ENCODE peak calls at places on chromosomes 4 and X, in five cellular contexts. M is cardiac muscle cell, K is aorta, B is thoracic aorta, S is prostate gland. Q is an unnamed sample. For H3K9me3, the result is how much of the 10 kb centered on the place peaks cover.

GRCh38 chr4:159012381-159012780 is 90.5 kb upstream of the RAPGEF2 start:
- DNase-seq in M (no peak), K (no peak), B (no peak), S (no peak), Q (no peak)

GRCh38 chr4:5708829-5709680 is 696 bp upstream of the EVC2 start:
- DNase-seq in M (peak), K (no peak), B (no peak), S (no peak), Q (no peak)

GRCh38 chr4:122045533-122045932 is 93.7 kb upstream of the TRPC3 start:
- DNase-seq in M (peak), K (no peak), B (no peak), S (no peak), Q (no peak)

GRCh38 chrX:22629105-22629725 is 356.5 kb downstream of the CBLL2 start:
- DNase-seq in M (no peak), K (no peak), B (no peak), S (no peak), Q (no peak)

GRCh38 chr4:188107931-188108843 is 1.2 kb downstream of the TRIML2 start:
- DNase-seq in M (no peak), K (no peak), B (no peak), S (no peak), Q (no peak)

GRCh38 chr4:106063009-106063408 is 167.7 kb downstream of the NPNT start:
- DNase-seq in M (no peak), K (no peak), B (no peak), S (no peak), Q (no peak)

GRCh38 chr4:151197258-151197657 is 79.7 kb upstream of the PRSS48 start:
- DNase-seq in M (no peak), K (no peak), B (no peak), S (no peak), Q (no peak)

GRCh38 chr4:88938138-88938537 is 118.8 kb downstream of the FAM13A start:
- DNase-seq in M (no peak), K (no peak), B (no peak), S (no peak), Q (no peak)

GRCh38 chrX:16839852-16840460 is 30.2 kb downstream of the RBBP7 start:
- DNase-seq in M (peak), K (no peak), B (no peak), S (no peak), Q (no peak)

GRCh38 chr4:110516106-110516922 is 40.4 kb downstream of the ENPEP start:
- DNase-seq in M (peak), K (peak), B (no peak), S (peak), Q (peak)

GRCh38 chr4:186723207-186724047 is at the start of gene FAT1:
- DNase-seq in M (peak), K (peak), B (no peak), S (peak), Q (peak)

GRCh38 chr4:97924341-97924958 is 218.8 kb downstream of the STPG2 start:
- DNase-seq in M (no peak), K (no peak), B (no peak), S (no peak), Q (no peak)

GRCh38 chr4:52560844-52561280 is 98.2 kb downstream of the USP46 start:
- DNase-seq in M (peak), K (no peak), B (no peak), S (no peak), Q (no peak)

GRCh38 chr4:53593765-53594164 is 2.5 kb upstream of the LNX1 start:
- DNase-seq in M (no peak), K (no peak), B (no peak), S (no peak), Q (no peak)

GRCh38 chrX:66889418-66889817 is 250.5 kb upstream of the EDA2R start:
- DNase-seq in M (no peak), K (no peak), B (no peak), S (no peak), Q (no peak)

GRCh38 chrX:69024287-69024686 is 141.0 kb downstream of the PJA1 start:
- DNase-seq in M (no peak), K (no peak), B (no peak), S (no peak), Q (no peak)

GRCh38 chr4:8917321-8917811 is 45.7 kb upstream of the HMX1 start:
- DNase-seq in M (no peak), K (no peak), B (no peak), S (peak), Q (no peak)

GRCh38 chr4:81217794-81218193 is 2.8 kb upstream of the PRKG2 start:
- DNase-seq in M (no peak), K (no peak), B (no peak), S (no peak), Q (no peak)

GRCh38 chrX:106415276-106415895 is 196.4 kb upstream of the RADX start:
- DNase-seq in M (peak), K (no peak), B (no peak), S (no peak), Q (no peak)

GRCh38 chrX:41386222-41386990 is 52.4 kb downstream of the DDX3X start:
- DNase-seq in M (no peak), K (no peak), B (no peak), S (no peak), Q (no peak)

GRCh38 chr4:183097251-183098079 is 1.6 kb upstream of the WWC2 start:
- DNase-seq in M (no peak), K (peak), B (no peak), S (no peak), Q (peak)

GRCh38 chr4:118888666-118889312 is at the start of gene SYNPO2:
- DNase-seq in M (peak), K (peak), B (peak), S (peak), Q (peak)

GRCh38 chr4:11471613-11472012 is 42.9 kb upstream of the HS3ST1 start:
- DNase-seq in M (no peak), K (peak), B (no peak), S (no peak), Q (no peak)

GRCh38 chrX:79081895-79082512 is 62.5 kb upstream of the GPR174 start:
- DNase-seq in M (peak), K (no peak), B (no peak), S (no peak), Q (no peak)

GRCh38 chrX:129497146-129497805 is 26.0 kb downstream of the SMARCA1 start:
- DNase-seq in M (no peak), K (no peak), B (no peak), S (no peak), Q (no peak)

GRCh38 chr4:73620115-73620792 is at the start of gene RASSF6:
- DNase-seq in M (peak), K (no peak), B (no peak), S (peak), Q (no peak)

GRCh38 chr4:2071912-2072867 is 13.1 kb downstream of the NAT8L start:
- DNase-seq in M (no peak), K (no peak), B (no peak), S (no peak), Q (no peak)

GRCh38 chrX:106955004-106955772 is 35.0 kb downstream of the CLDN2 start:
- DNase-seq in M (no peak), K (no peak), B (no peak), S (no peak), Q (no peak)

GRCh38 chrX:115494133-115494532 is 66.8 kb upstream of the PLS3 start:
- DNase-seq in M (no peak), K (no peak), B (no peak), S (no peak), Q (no peak)

GRCh38 chrX:17769701-17770269 is 32.5 kb downstream of the SCML1 start:
- DNase-seq in M (no peak), K (no peak), B (no peak), S (no peak), Q (no peak)

GRCh38 chr4:6854098-6854744 is 55.4 kb upstream of the TBC1D14 start:
- DNase-seq in M (no peak), K (no peak), B (no peak), S (no peak), Q (no peak)

GRCh38 chr4:11004818-11005217 is 320.2 kb upstream of the CLNK start:
- DNase-seq in M (no peak), K (no peak), B (no peak), S (no peak), Q (no peak)

GRCh38 chrX:150766351-150767044 is 73.3 kb downstream of the MTMR1 start:
- DNase-seq in M (no peak), K (no peak), B (no peak), S (no peak), Q (no peak)

GRCh38 chrX:15678339-15678738 is 13.7 kb upstream of the CLTRN start:
- DNase-seq in M (no peak), K (no peak), B (no peak), S (no peak), Q (no peak)

GRCh38 chrX:134004038-134004437 is 18.6 kb upstream of the GPC3 start:
- DNase-seq in M (no peak), K (no peak), B (no peak), S (peak), Q (no peak)
- H3K27ac ChIP-seq in M (no peak), K (no peak), B (no peak), S (no peak), Q (no peak)

GRCh38 chr4:170274616-170275015 is 184.9 kb upstream of the AADAT start:
- DNase-seq in M (no peak), K (no peak), B (no peak), S (no peak), Q (no peak)

GRCh38 chr4:170281027-170281426 is 191.3 kb upstream of the AADAT start:
- DNase-seq in M (no peak), K (no peak), B (no peak), S (no peak), Q (no peak)

GRCh38 chr4:170272959-170273358 is 183.2 kb upstream of the AADAT start:
- DNase-seq in M (no peak), K (no peak), B (no peak), S (no peak), Q (no peak)

DNA sequence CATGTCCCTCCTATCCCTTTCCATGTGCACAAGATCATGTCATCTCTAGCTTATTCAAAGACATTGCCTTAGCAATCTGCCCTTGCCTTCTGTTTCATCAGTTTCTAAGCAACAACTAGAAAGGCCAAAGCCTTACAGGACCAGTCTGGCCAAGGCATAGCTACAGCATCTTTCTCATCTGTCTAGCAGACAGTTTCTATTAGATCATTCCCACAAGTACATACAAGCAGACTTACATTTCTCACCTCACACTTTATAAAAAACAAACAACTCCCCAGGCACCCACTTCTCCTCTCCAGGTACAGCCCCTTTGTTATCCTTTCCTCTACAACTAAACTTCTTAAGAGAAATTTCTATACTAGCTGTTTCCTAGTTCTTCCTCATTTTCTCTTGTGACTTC is 188.7 kb upstream of the AADAT start:
- DNase-seq in M (no peak), K (no peak), B (no peak), S (no peak), Q (no peak)
- H3K9me3 ChIP-seq in M (under half), K (under half), B (under half), S (under half), Q (under half)

DNA sequence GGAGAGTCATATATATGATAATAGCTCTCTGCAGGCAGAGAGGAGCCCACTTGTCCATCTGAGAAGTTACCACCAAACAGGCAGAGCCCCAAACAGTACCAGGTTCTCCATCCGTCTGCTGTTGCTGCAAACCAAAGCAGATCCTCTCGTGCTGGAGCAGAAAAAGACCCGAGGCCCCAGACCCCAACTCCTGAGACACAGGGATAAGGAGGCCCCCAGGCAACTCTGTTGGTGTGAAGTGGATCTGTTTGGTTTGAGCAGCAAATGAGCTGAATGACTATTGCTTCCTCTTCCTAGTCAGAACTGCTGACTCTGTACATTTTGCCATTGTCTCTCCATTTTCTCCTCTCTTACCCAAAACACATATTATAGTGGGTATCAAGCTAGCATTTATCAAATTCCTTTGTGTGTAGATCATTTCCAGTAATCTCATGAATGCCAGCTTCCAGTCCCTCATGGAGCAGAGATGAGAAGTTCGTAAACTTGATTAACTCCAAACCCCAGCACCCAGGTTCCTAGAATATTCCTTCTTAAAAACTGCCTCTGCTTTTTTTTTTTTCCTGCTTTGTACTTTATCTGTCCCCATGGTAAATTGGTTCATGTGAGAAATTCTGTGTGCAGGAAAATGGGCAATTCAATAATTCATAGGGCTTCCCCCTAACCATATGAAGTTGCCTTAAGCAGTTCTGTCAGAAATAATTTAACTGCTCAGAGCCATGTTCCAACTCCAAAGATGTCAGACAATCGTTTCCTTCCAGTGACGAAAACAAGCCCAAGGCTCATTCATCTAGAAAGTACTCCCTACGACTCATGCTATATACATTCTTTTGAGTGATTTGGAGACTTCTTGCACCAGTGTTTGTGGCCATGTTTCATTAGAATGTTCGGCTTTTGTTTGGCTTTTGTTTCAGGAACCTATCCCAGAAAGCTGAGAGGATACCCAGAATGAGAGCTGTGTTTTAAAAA is 98.6 kb upstream of the ATXN3L start:
- DNase-seq in M (no peak), K (no peak), B (no peak), S (no peak), Q (no peak)
- H3K27ac ChIP-seq in M (no peak), K (no peak), B (no peak), S (no peak), Q (no peak)

GRCh38 chrX:155867821-155868220 is 13.3 kb upstream of the VAMP7 start:
- DNase-seq in M (no peak), K (no peak), B (no peak), S (no peak), Q (no peak)
- H3K9me3 ChIP-seq in M (under half), K (under half), B (under half), S (under half), Q (under half)

GRCh38 chr4:164904336-164904735 is 27.4 kb downstream of the APELA start:
- DNase-seq in M (no peak), K (no peak), B (no peak), S (no peak), Q (no peak)
- H3K27ac ChIP-seq in M (no peak), K (no peak), B (no peak), S (no peak), Q (no peak)

DNA sequence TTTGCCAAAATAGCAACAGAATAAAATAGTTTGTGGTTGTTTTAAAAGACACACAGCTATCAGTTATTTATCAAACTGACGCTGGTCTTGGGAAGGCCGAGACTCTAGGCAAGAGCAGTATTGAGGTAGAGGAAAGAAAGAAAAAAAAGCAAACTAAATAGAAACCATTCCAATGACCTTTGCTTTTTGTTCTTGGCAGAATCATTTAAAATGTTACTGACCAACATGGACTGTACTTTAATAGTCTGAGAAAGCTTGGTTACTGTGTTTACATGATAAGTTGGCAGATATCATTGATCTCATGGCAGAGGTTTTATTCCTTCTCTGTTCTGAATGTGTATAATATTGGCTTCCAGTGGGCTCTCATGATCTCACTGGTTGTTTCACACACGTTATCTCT is 11.9 kb downstream of the CWH43 start:
- DNase-seq in M (no peak), K (no peak), B (no peak), S (no peak), Q (no peak)
- H3K9me3 ChIP-seq in M (under half), K (under half), B (under half), S (under half), Q (under half)

GRCh38 chr4:128471576-128471975 is 184.0 kb upstream of the PGRMC2 start:
- DNase-seq in M (no peak), K (no peak), B (no peak), S (no peak), Q (no peak)

GRCh38 chr4:128470492-128471053 is 183.0 kb upstream of the PGRMC2 start:
- DNase-seq in M (no peak), K (no peak), B (no peak), S (no peak), Q (no peak)

GRCh38 chr4:128465523-128465922 is 177.9 kb upstream of the PGRMC2 start:
- DNase-seq in M (no peak), K (no peak), B (no peak), S (no peak), Q (no peak)

GRCh38 chr4:128463006-128463405 is 175.4 kb upstream of the PGRMC2 start:
- DNase-seq in M (no peak), K (no peak), B (no peak), S (no peak), Q (no peak)

DNA sequence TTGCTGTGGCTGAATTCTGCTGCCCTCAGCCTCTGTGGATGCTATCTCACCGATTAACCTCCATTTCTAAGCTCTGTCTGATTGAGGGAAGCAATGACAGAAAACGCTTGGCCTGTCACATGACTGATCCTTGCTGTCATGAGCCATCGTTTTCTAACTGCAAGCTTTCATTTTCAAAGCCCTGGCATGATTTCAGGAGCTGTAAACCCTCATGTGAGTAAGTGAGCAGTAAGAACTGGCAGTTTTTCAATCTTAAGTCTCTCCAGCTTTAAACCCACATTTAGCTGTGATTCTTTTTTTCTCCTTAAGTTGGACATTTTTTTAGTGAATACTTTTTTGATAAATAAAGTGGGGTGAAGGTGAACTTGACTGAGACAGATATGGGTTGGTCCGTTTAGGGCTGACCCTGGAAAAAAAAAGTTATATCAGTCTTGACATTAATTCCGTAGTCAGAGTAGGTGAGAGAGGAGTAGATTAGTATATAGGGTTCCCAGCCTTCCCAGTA is 180.9 kb upstream of the PGRMC2 start:
- DNase-seq in M (no peak), K (peak), B (peak), S (peak), Q (peak)
- H3K27ac ChIP-seq in M (no peak), K (peak), B (peak), S (peak), Q (peak)

GRCh38 chr4:373062-373839 is 35.6 kb downstream of the ZNF141 start:
- DNase-seq in M (no peak), K (no peak), B (no peak), S (no peak), Q (no peak)
- H3K9me3 ChIP-seq in M (under half), K (under half), B (half or more), S (under half), Q (half or more)

Q was measured in tibial artery.